ENCODE peak calls at places on chromosome 9, in seven cellular contexts. Q is cardiac muscle cell; O is CD8-positive, alpha-beta T cell; M is Calu3; F is progenitor cell of endocrine pancreas; E is right lobe of liver; T is prostate gland. Z is an unnamed sample.

GRCh38 chr9:97895695-97896332 is 26.5 kb downstream of the TRMO start:
- DNase-seq in T (no peak), M (no peak), Q (peak), F (no peak), O (no peak), E (no peak), Z (no peak)

GRCh38 chr9:95516736-95517558 is at the start of gene PTCH1:
- DNase-seq in M (peak), Q (peak), T (peak), O (peak), E (no peak), F (peak), Z (no peak)

GRCh38 chr9:23850242-23851023 is 24.4 kb upstream of the ELAVL2 start:
- DNase-seq in O (no peak), E (no peak), F (no peak), Q (no peak), T (no peak), M (no peak), Z (no peak)

GRCh38 chr9:136624184-136624951 is 38.3 kb upstream of the EGFL7 start:
- DNase-seq in Q (no peak), O (no peak), M (no peak), F (no peak), T (no peak), E (peak), Z (no peak)

GRCh38 chr9:135328485-135329417 is 150.8 kb upstream of the PPP1R26 start:
- DNase-seq in O (peak), E (no peak), F (no peak), M (no peak), Q (no peak), T (no peak), Z (no peak)

GRCh38 chr9:33211695-33212393 is 28.1 kb upstream of the SPINK4 start:
- DNase-seq in E (peak), O (no peak), T (no peak), F (no peak), M (peak), Q (peak), Z (no peak)

GRCh38 chr9:123542435-123543225 is 186.6 kb downstream of the CRB2 start:
- DNase-seq in E (peak), O (no peak), M (no peak), T (no peak), Q (no peak), F (no peak), Z (no peak)

GRCh38 chr9:4700932-4701331 is 21.6 kb downstream of the CDC37L1 start:
- DNase-seq in F (no peak), T (no peak), Q (no peak), O (no peak), M (no peak), E (no peak), Z (no peak)

GRCh38 chr9:72628191-72628590 is 106.8 kb downstream of the TMC1 start:
- DNase-seq in E (no peak), F (no peak), Q (no peak), O (no peak), T (no peak), M (no peak), Z (no peak)

GRCh38 chr9:115035872-115036612 is 81.9 kb downstream of the TNC start:
- DNase-seq in F (no peak), T (no peak), M (no peak), O (no peak), E (no peak), Q (peak), Z (no peak)

GRCh38 chr9:121557581-121558422 is 58.2 kb upstream of the GGTA1 start:
- DNase-seq in T (peak), F (no peak), E (peak), O (no peak), M (peak), Q (peak), Z (no peak)

GRCh38 chr9:73153793-73154227 is 2.1 kb downstream of the ANXA1 start:
- DNase-seq in Q (peak), E (no peak), O (no peak), M (peak), F (no peak), T (no peak), Z (no peak)

GRCh38 chr9:137169764-137170460 is at the start of gene LRRC26:
- DNase-seq in E (no peak), F (no peak), T (peak), Q (no peak), O (no peak), M (no peak), Z (no peak)

GRCh38 chr9:105415344-105415980 is 32.4 kb upstream of the FSD1L start:
- DNase-seq in E (peak), O (peak), Q (peak), T (peak), M (peak), F (peak), Z (peak)

GRCh38 chr9:107487521-107488399 is 1.8 kb downstream of the KLF4 start:
- DNase-seq in M (peak), T (peak), O (no peak), E (peak), F (peak), Q (peak), Z (no peak)

GRCh38 chr9:33263131-33263935 is 1.2 kb downstream of the BAG1 start:
- DNase-seq in O (no peak), T (peak), M (no peak), F (no peak), E (peak), Q (peak), Z (no peak)

GRCh38 chr9:135697226-135697625 is 2.1 kb downstream of the SOHLH1 start:
- DNase-seq in E (no peak), F (no peak), Q (no peak), M (no peak), O (no peak), T (no peak), Z (no peak)

GRCh38 chr9:100322954-100323536 is 29.7 kb downstream of the TEX10 start:
- DNase-seq in M (peak), T (peak), E (no peak), Q (peak), O (no peak), F (no peak), Z (no peak)

GRCh38 chr9:92236915-92237314 is 56.6 kb downstream of the IARS1 start:
- DNase-seq in M (no peak), O (no peak), E (no peak), Q (no peak), T (no peak), F (no peak), Z (no peak)

GRCh38 chr9:16213781-16214515 is 656.5 kb downstream of the BNC2 start:
- DNase-seq in F (no peak), T (peak), O (no peak), Q (peak), M (no peak), E (peak), Z (no peak)

GRCh38 chr9:32589083-32589713 is 16.2 kb upstream of the NDUFB6 start:
- DNase-seq in E (no peak), F (no peak), Q (peak), T (no peak), M (no peak), O (no peak), Z (no peak)

GRCh38 chr9:8961186-8961666 is 1161.6 kb upstream of the DMAC1 start:
- DNase-seq in T (no peak), F (no peak), Q (no peak), E (peak), M (no peak), O (no peak), Z (no peak)

GRCh38 chr9:126154182-126154827 is 172.3 kb upstream of the MVB12B start:
- DNase-seq in O (peak), Q (no peak), E (peak), T (no peak), F (no peak), M (no peak), Z (no peak)

GRCh38 chr9:14180077-14180941 is 133.6 kb downstream of the NFIB start:
- DNase-seq in O (no peak), Q (peak), F (no peak), M (no peak), T (peak), E (peak), Z (no peak)

GRCh38 chr9:127858041-127858512 is 3.6 kb upstream of the ENG start:
- DNase-seq in O (no peak), Q (peak), M (no peak), F (no peak), T (no peak), E (no peak), Z (no peak)

GRCh38 chr9:32928145-32928763 is 73.2 kb downstream of the APTX start:
- DNase-seq in T (no peak), Q (peak), F (no peak), E (no peak), M (peak), O (no peak), Z (no peak)

GRCh38 chr9:34559616-34560546 is 29.6 kb downstream of the CNTFR start:
- DNase-seq in T (no peak), Q (peak), M (peak), F (no peak), O (no peak), E (no peak), Z (peak)

GRCh38 chr9:80448996-80449395 is 877.2 kb downstream of the TLE4 start:
- DNase-seq in O (no peak), F (no peak), Q (no peak), E (no peak), T (no peak), M (no peak), Z (no peak)

GRCh38 chr9:77210116-77210515 is 32.8 kb downstream of the VPS13A start:
- DNase-seq in O (no peak), F (no peak), E (no peak), T (no peak), M (no peak), Q (peak), Z (no peak)

DNA sequence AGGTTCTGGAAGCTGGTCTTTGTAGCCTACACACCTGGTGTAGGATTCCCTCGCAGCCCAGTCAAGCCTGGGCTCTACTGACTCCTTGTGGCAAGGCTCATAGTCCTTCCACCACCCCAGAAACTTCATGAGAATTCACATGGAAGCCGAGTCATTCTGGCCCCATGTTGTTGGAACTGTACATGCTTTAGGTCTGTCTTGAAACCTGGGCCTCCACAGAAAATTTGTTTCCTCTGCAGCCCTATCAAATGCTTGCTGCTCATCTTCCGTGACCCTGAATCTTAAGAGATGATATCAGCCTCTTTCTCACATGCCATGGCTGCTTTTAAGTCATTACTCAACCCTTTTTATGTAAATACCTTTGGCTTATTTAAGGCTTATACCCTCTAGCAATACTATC is 113.4 kb upstream of the GRHPR start:
- DNase-seq in M (no peak), T (no peak), E (no peak), Q (peak), F (no peak), O (no peak), Z (no peak)
- TF ChIP-seq CTCF in M (no peak), T (no peak), E (no peak), Q (peak), F (peak), O (no peak), Z (no peak)

DNA sequence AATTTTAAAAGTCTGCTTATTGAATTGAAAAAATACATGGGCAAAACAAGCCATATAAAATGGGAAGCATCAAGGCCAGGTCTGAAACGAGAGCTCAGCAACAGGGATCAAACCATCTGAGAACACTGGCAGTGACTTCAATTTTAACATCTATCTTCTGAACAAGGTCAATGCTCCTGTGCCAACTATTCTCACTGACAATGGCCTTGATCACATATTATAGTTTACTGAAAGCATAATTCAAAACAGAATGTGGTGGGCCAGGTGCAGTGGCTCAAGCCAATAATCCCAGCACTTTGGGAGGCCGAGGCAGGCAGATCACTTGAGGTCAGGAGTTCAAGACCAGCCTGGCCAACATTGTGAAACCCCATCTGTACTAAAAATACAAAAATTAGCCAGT is 9.0 kb downstream of the ECPAS start:
- DNase-seq in Q (no peak), T (no peak), F (no peak), M (no peak), O (no peak), E (no peak), Z (no peak)
- TF ChIP-seq CTCF in Q (no peak), T (no peak), F (no peak), M (no peak), O (no peak), E (no peak), Z (no peak)

GRCh38 chr9:85425153-85425611 is 316.6 kb downstream of the AGTPBP1 start:
- DNase-seq in O (no peak), F (peak), Q (peak), T (peak), M (peak), E (peak), Z (no peak)
- TF ChIP-seq CTCF in O (no peak), F (peak), Q (peak), T (peak), M (peak), E (peak), Z (no peak)

GRCh38 chr9:75482566-75482965 is 394.3 kb downstream of the OSTF1 start:
- DNase-seq in M (no peak), O (no peak), Q (no peak), F (no peak), T (no peak), E (no peak), Z (no peak)
- TF ChIP-seq CTCF in M (no peak), O (no peak), Q (no peak), F (no peak), T (no peak), E (no peak), Z (no peak)

GRCh38 chr9:129198737-129199435 is 20.8 kb upstream of the IER5L start:
- DNase-seq in Q (no peak), F (no peak), M (no peak), O (no peak), E (no peak), T (no peak), Z (no peak)
- TF ChIP-seq CTCF in Q (no peak), F (no peak), M (no peak), O (no peak), E (no peak), T (no peak), Z (no peak)

DNA sequence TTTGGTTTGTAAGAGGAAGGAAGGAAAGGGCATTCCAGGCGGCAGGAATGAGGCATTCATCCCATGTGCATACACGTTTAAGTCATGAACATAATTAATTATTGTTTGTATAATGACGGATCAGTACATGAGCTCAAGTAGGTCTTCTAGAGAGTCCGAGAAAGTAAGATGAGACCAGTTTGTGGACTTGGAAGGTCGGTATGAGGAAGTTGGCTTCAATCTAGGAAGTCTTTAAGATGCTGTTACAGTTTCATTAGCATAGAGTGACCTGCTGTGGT is 2.1 kb downstream of the GTF3C4 start:
- DNase-seq in T (no peak), Q (no peak), M (peak), E (no peak), F (no peak), O (no peak), Z (no peak)
- TF ChIP-seq CTCF in T (no peak), Q (no peak), M (no peak), E (no peak), F (no peak), O (no peak), Z (no peak)

DNA sequence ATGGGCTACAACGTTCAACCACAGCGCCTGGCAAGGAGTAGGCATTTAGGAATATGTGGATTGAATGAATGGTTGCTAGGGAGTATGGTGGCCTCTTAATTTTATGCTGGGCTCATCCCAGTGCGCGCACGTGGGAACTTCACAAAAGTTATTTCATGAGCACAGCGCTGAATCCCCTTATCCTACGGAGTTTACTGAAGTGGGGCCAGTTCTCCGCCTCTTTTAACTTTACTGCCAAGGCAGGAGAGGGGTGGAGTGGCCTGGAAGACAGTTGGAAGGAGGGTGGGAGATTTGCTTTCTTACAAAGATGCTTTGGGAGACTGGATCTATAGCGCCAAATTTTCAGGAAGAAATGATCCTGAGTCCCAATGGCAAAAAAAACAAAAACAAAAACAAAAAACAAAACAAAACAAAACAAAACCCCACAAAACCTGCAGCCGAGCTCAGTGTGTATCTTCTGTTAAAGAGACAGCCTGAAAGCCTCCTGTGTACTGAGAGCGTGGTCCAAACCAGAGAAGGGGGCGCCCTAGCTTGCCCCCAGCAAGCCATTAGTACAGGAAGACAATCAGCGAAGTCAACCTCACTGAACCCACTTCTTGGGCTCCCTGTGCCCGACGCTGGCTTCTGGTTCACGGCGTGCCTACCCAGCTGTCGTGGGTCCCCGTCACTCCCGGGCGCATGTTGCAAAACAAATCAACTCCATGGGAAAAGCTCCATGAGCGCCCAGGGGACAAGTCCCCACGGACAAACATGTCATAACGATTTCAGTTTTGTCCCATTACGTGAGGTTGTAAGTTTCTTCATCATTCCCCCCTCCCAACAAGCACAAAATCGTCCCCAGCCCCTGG is 326.7 kb downstream of the SH3GL2 start:
- DNase-seq in E (no peak), M (no peak), Q (peak), T (no peak), F (no peak), O (no peak), Z (no peak)
- TF ChIP-seq CTCF in E (no peak), M (no peak), Q (no peak), T (no peak), F (no peak), O (no peak), Z (no peak)

GRCh38 chr9:21965401-21965951 is 28.7 kb downstream of the CDKN2A start:
- DNase-seq in M (peak), O (no peak), Q (peak), T (no peak), F (peak), E (peak), Z (no peak)
- TF ChIP-seq CTCF in M (no peak), O (no peak), Q (peak), T (no peak), F (peak), E (peak), Z (no peak)